ENCODE peak calls at places on chromosomes 7 and 10, in eight cellular contexts. C, O, J, I, V, T, K and W are unnamed samples.

GRCh38 chr10:80064120-80064886 is 14.2 kb upstream of the TMEM254 start:
- DNase-seq in I (no peak), C (no peak), V (no peak), O (no peak), K (no peak), T (no peak), J (no peak), W (no peak)

GRCh38 chr10:78831457-78831856 is 237.3 kb upstream of the ZMIZ1 start:
- DNase-seq in K (no peak), T (no peak), C (no peak), I (no peak), V (no peak), O (no peak), J (no peak), W (no peak)

GRCh38 chr7:140485463-140486265 is 6.4 kb upstream of the MKRN1 start:
- DNase-seq in C (no peak), K (no peak), T (no peak), O (no peak), I (no peak), J (no peak), V (no peak), W (no peak)

GRCh38 chr10:125531470-125531869 is 151.5 kb downstream of the TEX36 start:
- DNase-seq in K (peak), C (no peak), T (no peak), I (no peak), O (no peak), V (no peak), J (no peak), W (no peak)

GRCh38 chr10:129695671-129696070 is 228.6 kb downstream of the MGMT start:
- DNase-seq in J (no peak), I (no peak), K (no peak), O (no peak), C (no peak), V (no peak), T (no peak), W (no peak)

GRCh38 chr10:47259521-47259920 is 40.5 kb upstream of the GDF10 start:
- DNase-seq in I (no peak), V (no peak), O (no peak), C (no peak), J (no peak), T (no peak), K (no peak), W (no peak)

GRCh38 chr7:151785681-151785965 is 91.3 kb downstream of the PRKAG2 start:
- DNase-seq in T (no peak), I (no peak), J (no peak), K (no peak), C (no peak), O (no peak), V (no peak), W (no peak)

GRCh38 chr7:135980665-135981180 is 3.6 kb upstream of the MTPN start:
- DNase-seq in T (peak), J (no peak), O (peak), I (peak), K (no peak), C (no peak), V (no peak), W (peak)

GRCh38 chr10:76459016-76459415 is 1027.6 kb downstream of the LRMDA start:
- DNase-seq in C (no peak), V (no peak), O (no peak), I (no peak), J (no peak), K (no peak), T (no peak), W (no peak)

GRCh38 chr10:131865223-131865917 is 35.4 kb upstream of the PPP2R2D start:
- DNase-seq in C (no peak), K (no peak), O (no peak), J (no peak), I (no peak), V (no peak), T (no peak), W (no peak)

GRCh38 chr10:11794566-11794965 is 28.6 kb upstream of the PROSER2 start:
- DNase-seq in C (no peak), K (no peak), T (no peak), O (no peak), V (no peak), I (no peak), J (no peak), W (no peak)

GRCh38 chr10:81108516-81109199 is 571.0 kb downstream of the SH2D4B start:
- DNase-seq in T (no peak), I (no peak), O (no peak), J (no peak), C (no peak), K (no peak), V (no peak), W (no peak)

GRCh38 chr7:47639495-47640110 is 57.7 kb upstream of the TNS3 start:
- DNase-seq in I (no peak), V (no peak), T (no peak), J (no peak), O (no peak), K (no peak), C (no peak), W (no peak)

GRCh38 chr7:108385834-108386422 is 70.3 kb downstream of the NRCAM start:
- DNase-seq in I (no peak), V (no peak), J (no peak), K (peak), T (no peak), O (no peak), C (no peak), W (no peak)

GRCh38 chr10:133476641-133476990 is 22.9 kb downstream of the SCART1 start:
- DNase-seq in T (no peak), V (no peak), O (no peak), I (no peak), K (no peak), J (no peak), C (no peak), W (no peak)

GRCh38 chr7:48419401-48419800 is 248.1 kb downstream of the ABCA13 start:
- DNase-seq in C (no peak), I (no peak), O (no peak), J (no peak), T (no peak), V (no peak), K (no peak), W (no peak)

GRCh38 chr7:92375013-92375412 is 72.3 kb upstream of the GATAD1 start:
- DNase-seq in C (no peak), V (no peak), I (no peak), K (no peak), T (no peak), J (no peak), O (no peak), W (no peak)

GRCh38 chr10:21171936-21172773 is 275.0 kb upstream of the NEBL start:
- DNase-seq in J (no peak), I (no peak), V (no peak), K (peak), C (no peak), T (no peak), O (no peak), W (no peak)